ENCODE peak calls at places on chromosomes 7 and 10, in ten cellular contexts. R is fibroblast of villous mesenchyme, D is iPS-NIHi11, I is fibroblast of lung, K is NCI-H345, P is HT1080, J is WTC11, X is GM13977, B is GM23338, C is iris pigment epithelial cell. O is an unnamed sample.

GRCh38 chr10:27759483-27760281 is 14.1 kb upstream of the MKX start:
- DNase-seq in R (no peak), D (no peak), I (no peak), K (no peak), P (no peak), J (no peak), X (no peak), B (peak; percentile 19), C (no peak), O (no peak)

GRCh38 chr7:152756126-152756525 is 3.4 kb upstream of the ACTR3B start:
- DNase-seq in R (no peak), D (no peak), I (no peak), K (no peak), P (no peak), J (no peak), X (no peak), B (no peak), C (no peak), O (no peak)

GRCh38 chr10:97081621-97082235 is 104.0 kb downstream of the SLIT1 start:
- DNase-seq in R (peak; percentile 63), D (peak; percentile 91), I (peak; percentile 43), K (no peak), P (peak; percentile 37), J (peak; percentile 85), X (peak; percentile 82), B (peak; percentile 93), C (peak; percentile 64), O (peak; percentile 10)

GRCh38 chr10:69726850-69727249 is 74.9 kb upstream of the COL13A1 start:
- DNase-seq in R (no peak), D (no peak), I (no peak), K (peak; percentile 1), P (no peak), J (no peak), X (no peak), B (no peak), C (no peak), O (no peak)

GRCh38 chr10:49350856-49351532 is 44.9 kb downstream of the DRGX start:
- DNase-seq in R (no peak), D (no peak), I (no peak), K (no peak), P (no peak), J (no peak), X (no peak), B (no peak), C (no peak), O (no peak)

GRCh38 chr10:60089095-60089494 is 182.7 kb upstream of the CCDC6 start:
- DNase-seq in R (no peak), D (no peak), I (peak; percentile 37), K (no peak), P (peak; percentile 22), J (no peak), X (no peak), B (no peak), C (peak; percentile 23), O (peak; percentile 14)

GRCh38 chr7:134737561-134738353 is 41.7 kb upstream of the CALD1 start:
- DNase-seq in R (peak; percentile 98), D (no peak), I (peak; percentile 98), K (no peak), P (peak; percentile 66), J (no peak), X (peak; percentile 10), B (no peak), C (peak; percentile 91), O (peak; percentile 95)

GRCh38 chr10:99529483-99530107 is 3.1 kb upstream of the NKX2-3 start:
- DNase-seq in R (no peak), D (no peak), I (no peak), K (no peak), P (no peak), J (no peak), X (no peak), B (peak; percentile 57), C (no peak), O (no peak)

GRCh38 chr10:21432266-21432665 is 93.2 kb downstream of the SKIDA1 start:
- DNase-seq in R (no peak), D (no peak), I (no peak), K (no peak), P (no peak), J (no peak), X (no peak), B (no peak), C (no peak), O (no peak)

GRCh38 chr10:101881036-101881774 is 37.6 kb upstream of the KCNIP2 start:
- DNase-seq in R (no peak), D (no peak), I (no peak), K (no peak), P (no peak), J (no peak), X (no peak), B (no peak), C (no peak), O (no peak)

GRCh38 chr7:150434240-150434639 is 16.2 kb upstream of the GIMAP8 start:
- DNase-seq in R (no peak), D (no peak), I (no peak), K (no peak), P (no peak), J (no peak), X (no peak), B (no peak), C (no peak), O (no peak)

GRCh38 chr7:36487756-36488336 is 98.2 kb downstream of the ANLN start:
- DNase-seq in R (peak; percentile 62), D (peak; percentile 44), I (peak; percentile 48), K (peak; percentile 68), P (peak; percentile 42), J (no peak), X (peak; percentile 38), B (peak; percentile 66), C (peak; percentile 68), O (peak; percentile 32)

GRCh38 chr10:131947631-131948347 is 33.9 kb downstream of the BNIP3 start:
- DNase-seq in R (peak; percentile 78), D (no peak), I (peak; percentile 88), K (no peak), P (peak; percentile 95), J (no peak), X (no peak), B (no peak), C (peak; percentile 87), O (no peak)

GRCh38 chr10:132582795-132583194 is 45.2 kb downstream of the INPP5A start:
- DNase-seq in R (no peak), D (no peak), I (no peak), K (no peak), P (no peak), J (no peak), X (no peak), B (no peak), C (no peak), O (no peak)

GRCh38 chr7:32890553-32891045 is 961 bp downstream of the KBTBD2 start:
- DNase-seq in R (peak; percentile 91), D (no peak), I (peak; percentile 62), K (peak; percentile 43), P (peak; percentile 45), J (no peak), X (peak; percentile 56), B (peak; percentile 27), C (peak; percentile 85), O (peak; percentile 33)

GRCh38 chr7:78063758-78064157 is 265.2 kb downstream of the PHTF2 start:
- DNase-seq in R (no peak), D (no peak), I (peak; percentile 40), K (no peak), P (no peak), J (no peak), X (no peak), B (no peak), C (no peak), O (no peak)

GRCh38 chr7:95469850-95470249 is 15.9 kb upstream of the ASB4 start:
- DNase-seq in R (no peak), D (no peak), I (no peak), K (peak; percentile 90), P (no peak), J (no peak), X (no peak), B (peak; percentile 47), C (no peak), O (no peak)

GRCh38 chr10:132422169-132422691 is 25.2 kb downstream of the PWWP2B start:
- DNase-seq in R (no peak), D (no peak), I (no peak), K (peak; percentile 82), P (no peak), J (no peak), X (peak; percentile 52), B (no peak), C (no peak), O (no peak)

GRCh38 chr7:132423594-132424200 is 152.6 kb downstream of the PLXNA4 start:
- DNase-seq in R (no peak), D (no peak), I (no peak), K (no peak), P (no peak), J (no peak), X (no peak), B (no peak), C (no peak), O (no peak)

GRCh38 chr10:62381385-62382102 is 7.4 kb downstream of the ZNF365 start:
- DNase-seq in R (no peak), D (no peak), I (no peak), K (no peak), P (no peak), J (no peak), X (no peak), B (no peak), C (no peak), O (no peak)

GRCh38 chr7:155984609-155985405 is 172.5 kb upstream of the SHH start:
- DNase-seq in R (no peak), D (no peak), I (no peak), K (no peak), P (no peak), J (no peak), X (no peak), B (no peak), C (no peak), O (no peak)

GRCh38 chr10:75497997-75498797 is 66.8 kb downstream of the LRMDA start:
- DNase-seq in R (peak; percentile 25), D (no peak), I (peak; percentile 71), K (no peak), P (no peak), J (no peak), X (no peak), B (no peak), C (no peak), O (peak; percentile 50)

GRCh38 chr7:21497072-21497471 is 45.8 kb upstream of the DNAH11 start:
- DNase-seq in R (peak; percentile 33), D (no peak), I (no peak), K (no peak), P (no peak), J (no peak), X (no peak), B (peak; percentile 78), C (peak; percentile 31), O (peak; percentile 2)